ENCODE peak calls at places on chromosomes 7 and 10, in five cellular contexts. G is activated T-helper 1 cell treated with Interleukin-2 at 50 U/mL for 16 hours, X is AML-193, S is non-pigmented ciliary epithelial cell, Q is SW480. C is an unnamed sample.

GRCh38 chr7:8481752-8482446 is 48.5 kb downstream of the NXPH1 start:
- DNase-seq in S (no peak), G (no peak), X (no peak), Q (no peak), C (no peak)

GRCh38 chr10:118666350-118666749 is 70.9 kb upstream of the PRLHR start:
- DNase-seq in X (no peak), G (no peak), Q (no peak), S (no peak), C (no peak)

GRCh38 chr10:77339156-77339555 is 298.5 kb downstream of the KCNMA1 start:
- DNase-seq in Q (no peak), G (no peak), S (no peak), X (no peak), C (no peak)

GRCh38 chr10:121268363-121268762 is 329.9 kb downstream of the FGFR2 start:
- DNase-seq in G (no peak), Q (no peak), S (no peak), X (no peak), C (no peak)

GRCh38 chr7:66867198-66867790 is 53.7 kb upstream of the TMEM248 start:
- DNase-seq in X (no peak), Q (no peak), G (no peak), S (no peak), C (no peak)

GRCh38 chr10:132526676-132527075 is 10.9 kb upstream of the INPP5A start:
- DNase-seq in Q (no peak), X (no peak), S (peak; percentile 56), G (no peak), C (no peak)

GRCh38 chr7:1959305-1959704 is 273.4 kb downstream of the MAD1L1 start:
- DNase-seq in S (no peak), G (no peak), Q (no peak), X (no peak), C (no peak)

GRCh38 chr7:101553018-101553770 is 75.9 kb downstream of the MYL10 start:
- DNase-seq in Q (no peak), S (no peak), G (no peak), X (no peak), C (no peak)

GRCh38 chr7:148153611-148154010 is 437.0 kb upstream of the C7orf33 start:
- DNase-seq in Q (no peak), X (no peak), G (no peak), S (no peak), C (no peak)